ENCODE peak calls at places on chromosome 4, in four cellular contexts. L, Q, S and E are unnamed samples.

GRCh38 chr4:6470502-6471302 is 1.7 kb downstream of the PPP2R2C start:
- DNase-seq in L (peak; percentile 21), Q (peak; percentile 61), S (peak; percentile 25), E (no peak)

GRCh38 chr4:18366762-18367358 is 345.3 kb upstream of the LCORL start:
- DNase-seq in L (peak; percentile 23), Q (no peak), S (no peak), E (no peak)

GRCh38 chr4:118395057-118395679 is 42.4 kb upstream of the PRSS12 start:
- DNase-seq in L (no peak), Q (no peak), S (no peak), E (no peak)

GRCh38 chr4:21656832-21657231 is 291.7 kb downstream of the KCNIP4 start:
- DNase-seq in L (no peak), Q (no peak), S (no peak), E (no peak)

GRCh38 chr4:84529169-84529751 is 30.2 kb upstream of the NKX6-1 start:
- DNase-seq in L (no peak), Q (no peak), S (no peak), E (no peak)

GRCh38 chr4:112138538-112138937 is 6.7 kb upstream of the FAM241A start:
- DNase-seq in L (no peak), Q (no peak), S (no peak), E (no peak)

GRCh38 chr4:168839758-168840385 is 170.2 kb downstream of the CBR4 start:
- DNase-seq in L (no peak), Q (no peak), S (no peak), E (no peak)

GRCh38 chr4:41709844-41710481 is 38.6 kb downstream of the PHOX2B start:
- DNase-seq in L (no peak), Q (no peak), S (no peak), E (no peak)

GRCh38 chr4:154779362-154779947 is 1.6 kb upstream of the RBM46 start:
- DNase-seq in L (no peak), Q (no peak), S (no peak), E (no peak)

GRCh38 chr4:53593765-53594164 is 2.5 kb upstream of the LNX1 start:
- DNase-seq in L (no peak), Q (no peak), S (no peak), E (no peak)

GRCh38 chr4:165810726-165811125 is 62.3 kb upstream of the TLL1 start:
- DNase-seq in L (no peak), Q (no peak), S (no peak), E (no peak)

GRCh38 chr4:98728433-98728832 is 70.0 kb upstream of the TSPAN5 start:
- DNase-seq in L (no peak), Q (no peak), S (peak; percentile 5), E (no peak)

GRCh38 chr4:99863-100262 is 24.4 kb upstream of the ZNF718 start:
- DNase-seq in L (no peak), Q (no peak), S (no peak), E (no peak)

GRCh38 chr4:15215118-15215517 is 212.7 kb upstream of the C1QTNF7 start:
- DNase-seq in L (no peak), Q (no peak), S (no peak), E (no peak)

GRCh38 chr4:93771640-93772411 is 56.7 kb upstream of the ATOH1 start:
- DNase-seq in L (peak; percentile 16), Q (no peak), S (no peak), E (no peak)

GRCh38 chr4:108749119-108749518 is 13.7 kb downstream of the ETNPPL start:
- DNase-seq in L (no peak), Q (no peak), S (no peak), E (no peak)

GRCh38 chr4:37891221-37892159 is 606 bp downstream of the TBC1D1 start:
- DNase-seq in L (peak; percentile 33), Q (no peak), S (peak; percentile 34), E (no peak)

GRCh38 chr4:117324851-117325491 is 239.6 kb upstream of the TRAM1L1 start:
- DNase-seq in L (no peak), Q (no peak), S (no peak), E (no peak)

GRCh38 chr4:155796031-155796430 is 37.2 kb downstream of the GUCY1B1 start:
- DNase-seq in L (no peak), Q (no peak), S (no peak), E (no peak)

GRCh38 chr4:123997116-123997515 is 600.5 kb downstream of the SPRY1 start:
- DNase-seq in L (no peak), Q (no peak), S (no peak), E (no peak)

GRCh38 chr4:91092398-91092955 is 965.3 kb downstream of the CCSER1 start:
- DNase-seq in L (no peak), Q (no peak), S (no peak), E (no peak)

GRCh38 chr4:42412251-42412650 is 15.0 kb downstream of the SHISA3 start:
- DNase-seq in L (no peak), Q (no peak), S (no peak), E (no peak)

GRCh38 chr4:137390707-137391106 is 141.6 kb downstream of the PCDH18 start:
- DNase-seq in L (no peak), Q (no peak), S (no peak), E (no peak)

GRCh38 chr4:107317596-107317995 is 281.5 kb upstream of the DKK2 start:
- DNase-seq in L (no peak), Q (no peak), S (no peak), E (no peak)

GRCh38 chr4:17597517-17597916 is 16.9 kb upstream of the MED28 start:
- DNase-seq in L (peak; percentile 31), Q (no peak), S (no peak), E (no peak)

GRCh38 chr4:1504786-1505500 is 98.7 kb upstream of the NKX1-1 start:
- DNase-seq in L (no peak), Q (no peak), S (no peak), E (no peak)
- H3K4me1 ChIP-seq in L (no peaks in the 10 kb centered on the region), Q (no peaks in the 10 kb centered on the region), S (no peaks in the 10 kb centered on the region), E (no peaks in the 10 kb centered on the region)

GRCh38 chr4:174828845-174829701 is at the start of gene GLRA3:
- DNase-seq in L (peak; percentile 7), Q (peak; percentile 21), S (no peak), E (peak; percentile 5)
- H3K4me3 ChIP-seq in L (no peak within 1 kb of the TSS), Q (no peak within 1 kb of the TSS), S (no peak within 1 kb of the TSS), E (peak within 1 kb of the TSS; percentile 24)

GRCh38 chr4:7770675-7771050 is 169.0 kb downstream of the AFAP1 start:
- DNase-seq in L (no peak), Q (no peak), S (no peak), E (no peak)
- H3K9me3 ChIP-seq in L (no peaks in the 10 kb centered on the region), Q (no peaks in the 10 kb centered on the region), S (no peaks in the 10 kb centered on the region), E (no peaks in the 10 kb centered on the region)

GRCh38 chr4:158162637-158163036 is 10.2 kb downstream of the GASK1B start:
- DNase-seq in L (no peak), Q (no peak), S (no peak), E (no peak)
- H3K4me1 ChIP-seq in L (no peaks in the 10 kb centered on the region), Q (peaks cover 10% of the 10 kb centered on the region), S (peaks cover 69% of the 10 kb centered on the region), E (peaks cover 28% of the 10 kb centered on the region)

GRCh38 chr4:139457318-139457717 is 3.4 kb downstream of the RAB33B start:
- DNase-seq in L (no peak), Q (no peak), S (no peak), E (no peak)
- H3K4me3 ChIP-seq in L (no peak overlapping the region), Q (no peak overlapping the region), S (no peak overlapping the region), E (no peak overlapping the region)

DNA sequence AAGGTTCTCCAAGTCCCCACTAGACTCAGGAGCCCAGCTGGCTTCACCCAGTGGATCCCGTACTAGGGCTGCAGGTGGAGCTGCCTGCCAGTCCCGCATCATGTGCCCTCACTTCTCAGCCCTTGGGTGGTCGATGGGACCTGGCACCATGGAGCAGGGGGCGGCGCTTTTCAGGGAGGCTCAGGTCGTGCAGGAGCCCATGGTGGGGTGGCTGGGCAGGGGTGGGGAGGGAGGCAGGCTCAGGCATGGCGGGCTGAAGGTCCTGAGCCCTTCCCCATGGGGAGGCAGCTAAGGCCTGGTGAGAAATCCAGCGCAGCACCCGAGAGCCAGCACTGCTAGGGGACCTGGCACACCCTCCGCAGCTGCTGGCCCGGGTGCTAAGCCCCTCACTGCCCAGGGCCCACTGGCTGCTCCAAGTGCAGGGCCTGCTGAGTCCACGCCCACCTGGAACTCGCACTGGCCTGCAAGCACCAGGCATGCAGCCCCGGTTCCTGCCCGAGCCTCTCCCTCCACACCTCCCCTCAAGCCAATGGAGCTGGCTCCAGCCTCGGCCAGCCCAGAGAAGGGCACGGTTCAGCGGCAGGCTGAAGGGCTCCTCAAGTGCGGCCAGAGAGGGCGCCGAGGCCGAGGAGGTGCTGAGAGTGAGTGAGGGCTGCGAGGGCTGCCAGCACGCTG is 72.7 kb upstream of the SLIT2 start:
- DNase-seq in L (no peak), Q (no peak), S (no peak), E (no peak)
- H3K9me3 ChIP-seq in L (no peaks in the 10 kb centered on the region), Q (no peaks in the 10 kb centered on the region), S (no peaks in the 10 kb centered on the region), E (peaks cover 10% of the 10 kb centered on the region)

DNA sequence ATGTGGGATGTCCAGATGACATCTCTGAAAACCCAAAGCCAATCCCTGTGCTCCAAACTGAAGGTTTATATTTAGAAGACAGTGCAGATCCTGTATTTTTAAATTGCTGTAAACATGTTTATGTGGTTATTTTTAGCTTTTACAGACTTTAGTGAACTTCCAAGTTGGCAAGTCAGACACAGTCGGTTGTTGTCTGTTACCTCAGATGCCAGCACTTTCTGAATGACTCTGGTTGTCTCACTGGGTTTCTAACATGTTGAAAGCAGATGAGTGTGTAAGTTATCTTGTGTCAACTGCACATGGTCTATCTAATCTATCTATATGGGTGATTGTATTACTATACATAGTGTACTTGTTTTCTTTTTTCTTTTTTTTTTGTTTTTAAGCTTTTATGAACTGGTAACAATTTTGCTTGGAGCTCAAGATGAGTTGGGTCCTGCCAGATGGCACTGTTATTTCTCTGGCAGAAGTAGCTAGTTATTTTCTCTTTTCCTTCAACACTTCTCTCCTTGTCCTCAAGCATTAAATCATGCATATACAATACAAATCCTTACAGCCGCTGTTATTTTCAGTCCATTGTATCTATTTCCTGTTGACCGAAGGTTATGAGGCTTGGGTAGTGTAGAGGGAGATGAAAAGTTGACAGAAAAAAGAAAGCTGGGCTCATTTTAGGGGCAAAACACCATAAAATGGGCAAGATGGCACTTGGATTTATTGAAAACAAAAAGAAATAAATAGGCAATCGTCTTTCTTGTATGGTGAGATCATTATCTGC is 66.3 kb downstream of the GAB1 start:
- DNase-seq in L (no peak), Q (no peak), S (no peak), E (no peak)
- H3K4me1 ChIP-seq in L (peaks cover 19% of the 10 kb centered on the region), Q (peaks cover 85% of the 10 kb centered on the region), S (peaks cover 63% of the 10 kb centered on the region), E (peaks cover 51% of the 10 kb centered on the region)

GRCh38 chr4:2482693-2483092 is 13.8 kb downstream of the RNF4 start:
- DNase-seq in L (peak; percentile 38), Q (peak; percentile 49), S (peak; percentile 51), E (no peak)
- H3K4me3 ChIP-seq in L (no peak overlapping the region), Q (no peak overlapping the region), S (no peak overlapping the region), E (no peak overlapping the region)

GRCh38 chr4:79298484-79298883 is 27.4 kb downstream of the NAA11 start:
- DNase-seq in L (no peak), Q (peak; percentile 9), S (no peak), E (no peak)
- H3K9me3 ChIP-seq in L (no peaks in the 10 kb centered on the region), Q (no peaks in the 10 kb centered on the region), S (no peaks in the 10 kb centered on the region), E (no peaks in the 10 kb centered on the region)